ENCODE peak calls at places on chromosome 3, in ten cellular contexts. E is nucleus accumbens, R is mammary epithelial cell, W is T-helper 17 cell, G is dorsolateral prefrontal cortex, M is MG63, V is progenitor cell of endocrine pancreas, T is HS-27A, Z is endothelial cell, N is AG08395. L is an unnamed sample.

GRCh38 chr3:168581718-168582332 is 486.1 kb upstream of the GOLIM4 start:
- DNase-seq in E (no peak), R (no peak), W (no peak), G (no peak), M (no peak), V (no peak), T (no peak), Z (no peak), N (no peak), L (peak; percentile 24)

GRCh38 chr3:72628065-72628464 is 220.2 kb downstream of the SHQ1 start:
- DNase-seq in E (no peak), R (peak; percentile 94), W (no peak), G (no peak), M (no peak), V (no peak), T (no peak), Z (no peak), N (no peak), L (peak; percentile 45)

GRCh38 chr3:114519415-114519814 is 225.6 kb downstream of the TIGIT start:
- DNase-seq in E (no peak), R (peak; percentile 81), W (no peak), G (no peak), M (no peak), V (no peak), T (no peak), Z (peak; percentile 20), N (peak; percentile 50), L (peak; percentile 55)

GRCh38 chr3:148642214-148642613 is 55.5 kb upstream of the AGTR1 start:
- DNase-seq in E (no peak), R (no peak), W (no peak), G (no peak), M (no peak), V (no peak), T (no peak), Z (no peak), N (peak; percentile 8), L (no peak)

GRCh38 chr3:11591401-11592266 is 52.1 kb downstream of the VGLL4 start:
- DNase-seq in E (peak; percentile 76), R (peak; percentile 93), W (no peak), G (peak; percentile 78), M (no peak), V (no peak), T (no peak), Z (no peak), N (peak; percentile 48), L (peak; percentile 77)

GRCh38 chr3:107574650-107575049 is 51.9 kb downstream of the BBX start:
- DNase-seq in E (no peak), R (peak; percentile 24), W (no peak), G (no peak), M (no peak), V (no peak), T (peak; percentile 20), Z (peak; percentile 31), N (peak; percentile 42), L (peak; percentile 10)

GRCh38 chr3:41173926-41174702 is 25.2 kb upstream of the CTNNB1 start:
- DNase-seq in E (no peak), R (no peak), W (no peak), G (no peak), M (no peak), V (no peak), T (no peak), Z (no peak), N (no peak), L (no peak)

GRCh38 chr3:149662240-149662887 is 4.5 kb upstream of the WWTR1 start:
- DNase-seq in E (no peak), R (no peak), W (no peak), G (no peak), M (no peak), V (no peak), T (no peak), Z (no peak), N (no peak), L (no peak)

GRCh38 chr3:107198522-107199271 is 178.5 kb upstream of the CCDC54 start:
- DNase-seq in E (no peak), R (no peak), W (no peak), G (peak; percentile 45), M (peak; percentile 66), V (no peak), T (no peak), Z (no peak), N (peak; percentile 58), L (no peak)

GRCh38 chr3:113255100-113255853 is 43.9 kb downstream of the BOC start:
- DNase-seq in E (no peak), R (no peak), W (no peak), G (no peak), M (peak; percentile 80), V (no peak), T (no peak), Z (no peak), N (no peak), L (peak; percentile 35)

GRCh38 chr3:45966969-45967640 is 23.8 kb downstream of the CXCR6 start:
- DNase-seq in E (peak; percentile 37), R (no peak), W (no peak), G (peak; percentile 78), M (no peak), V (no peak), T (no peak), Z (no peak), N (no peak), L (no peak)

GRCh38 chr3:18630295-18630694 is 205.2 kb upstream of the SATB1 start:
- DNase-seq in E (no peak), R (no peak), W (no peak), G (no peak), M (no peak), V (no peak), T (no peak), Z (no peak), N (no peak), L (no peak)